ENCODE peak calls at places on chromosomes 5 and 9, in four cellular contexts. One of them, this sample, is unnamed.
A peak's percentile ranks its signal among the peaks of the same experiment; 100 is the strongest.

GRCh38 chr5:132458226-132458560 is 32.4 kb downstream of the IRF1 start:
- DNase-seq in WTC11: no peak
- DNase-seq in K562: no peak
- DNase-seq in GM12878: no peak
- DNase-seq in this sample: no peak

GRCh38 chr9:76717176-76717575 is 47.1 kb upstream of the PCA3 start:
- DNase-seq in K562: no peak
- DNase-seq in WTC11: no peak
- DNase-seq in GM12878: no peak
- DNase-seq in this sample: no peak

GRCh38 chr5:141858084-141858765 is 20.0 kb downstream of the PCDH1 start:
- DNase-seq in GM12878: no peak
- DNase-seq in WTC11: no peak
- DNase-seq in K562: no peak
- DNase-seq in this sample: no peak

GRCh38 chr5:14143843-14144585 is 872 bp downstream of the TRIO start:
- DNase-seq in WTC11: peak; percentile 42
- DNase-seq in K562: peak; percentile 24
- DNase-seq in GM12878: no peak
- DNase-seq in this sample: no peak

GRCh38 chr9:107060026-107060425 is 197.1 kb downstream of the ZNF462 start:
- DNase-seq in WTC11: no peak
- DNase-seq in K562: no peak
- DNase-seq in GM12878: no peak
- DNase-seq in this sample: no peak

GRCh38 chr5:120538644-120539043 is 74.5 kb downstream of the PRR16 start:
- DNase-seq in GM12878: no peak
- DNase-seq in WTC11: no peak
- DNase-seq in K562: no peak
- DNase-seq in this sample: no peak

GRCh38 chr5:27489701-27490100 is 451.3 kb upstream of the CDH9 start:
- DNase-seq in WTC11: no peak
- DNase-seq in K562: no peak
- DNase-seq in GM12878: no peak
- DNase-seq in this sample: no peak

GRCh38 chr9:95726756-95727155 is 148.7 kb upstream of the ERCC6L2 start:
- DNase-seq in GM12878: no peak
- DNase-seq in K562: peak; percentile 23
- DNase-seq in WTC11: no peak
- DNase-seq in this sample: peak; percentile 48

GRCh38 chr5:60495644-60496520 is 204.1 kb downstream of the DEPDC1B start:
- DNase-seq in K562: no peak
- DNase-seq in GM12878: no peak
- DNase-seq in WTC11: no peak
- DNase-seq in this sample: peak; percentile 90

GRCh38 chr9:71986860-71987259 is 73.6 kb downstream of the C9orf57 start:
- DNase-seq in K562: no peak
- DNase-seq in GM12878: no peak
- DNase-seq in WTC11: no peak
- DNase-seq in this sample: no peak

GRCh38 chr5:657570-657969 is 35.6 kb downstream of the TPPP start:
- DNase-seq in GM12878: no peak
- DNase-seq in K562: peak; percentile 87
- DNase-seq in WTC11: no peak
- DNase-seq in this sample: no peak

GRCh38 chr9:132241840-132242620 is 80.2 kb downstream of the NTNG2 start:
- DNase-seq in GM12878: no peak
- DNase-seq in WTC11: no peak
- DNase-seq in K562: peak; percentile 41
- DNase-seq in this sample: no peak

GRCh38 chr9:117046666-117047327 is 359.7 kb downstream of the TRIM32 start:
- DNase-seq in GM12878: peak; percentile 12
- DNase-seq in WTC11: no peak
- DNase-seq in K562: no peak
- DNase-seq in this sample: no peak

GRCh38 chr5:54275361-54275760 is 35.0 kb downstream of the ARL15 start:
- DNase-seq in GM12878: no peak
- DNase-seq in WTC11: no peak
- DNase-seq in K562: no peak
- DNase-seq in this sample: no peak

GRCh38 chr5:32612134-32612888 is 27.0 kb downstream of the SUB1 start:
- DNase-seq in K562: no peak
- DNase-seq in GM12878: no peak
- DNase-seq in WTC11: no peak
- DNase-seq in this sample: no peak

GRCh38 chr5:78961743-78962142 is 23.4 kb downstream of the ARSB start:
- DNase-seq in GM12878: no peak
- DNase-seq in WTC11: no peak
- DNase-seq in K562: no peak
- DNase-seq in this sample: no peak

GRCh38 chr5:176154821-176155220 is 83.4 kb upstream of the SIMC1 start:
- DNase-seq in WTC11: no peak
- DNase-seq in K562: no peak
- DNase-seq in GM12878: no peak
- DNase-seq in this sample: no peak

GRCh38 chr9:135332516-135332915 is 147.1 kb upstream of the PPP1R26 start:
- DNase-seq in WTC11: no peak
- DNase-seq in K562: no peak
- DNase-seq in GM12878: no peak
- DNase-seq in this sample: no peak

GRCh38 chr9:70197384-70198039 is 61.3 kb upstream of the SMC5 start:
- DNase-seq in WTC11: no peak
- DNase-seq in K562: no peak
- DNase-seq in GM12878: no peak
- DNase-seq in this sample: no peak

GRCh38 chr5:59218424-59219045 is 635.7 kb downstream of the RAB3C start:
- DNase-seq in GM12878: no peak
- DNase-seq in WTC11: no peak
- DNase-seq in K562: no peak
- DNase-seq in this sample: peak; percentile 8

GRCh38 chr9:89853931-89854330 is 249.1 kb downstream of the GADD45G start:
- DNase-seq in WTC11: no peak
- DNase-seq in GM12878: no peak
- DNase-seq in K562: no peak
- DNase-seq in this sample: no peak

GRCh38 chr5:175750476-175751080 is 92.7 kb downstream of the HRH2 start:
- DNase-seq in WTC11: no peak
- DNase-seq in GM12878: no peak
- DNase-seq in K562: no peak
- DNase-seq in this sample: no peak

GRCh38 chr5:93191426-93191825 is 389.6 kb downstream of the NR2F1-AS1 start:
- DNase-seq in GM12878: no peak
- DNase-seq in K562: no peak
- DNase-seq in WTC11: no peak
- DNase-seq in this sample: no peak

GRCh38 chr5:93192683-93193082 is 388.3 kb downstream of the NR2F1-AS1 start:
- DNase-seq in K562: no peak
- DNase-seq in GM12878: no peak
- DNase-seq in WTC11: no peak
- DNase-seq in this sample: no peak

GRCh38 chr5:93193756-93194155 is 387.3 kb downstream of the NR2F1-AS1 start:
- DNase-seq in K562: no peak
- DNase-seq in GM12878: no peak
- DNase-seq in WTC11: no peak
- DNase-seq in this sample: no peak

GRCh38 chr5:93191016-93191415 is 390.0 kb downstream of the NR2F1-AS1 start:
- DNase-seq in GM12878: no peak
- DNase-seq in WTC11: no peak
- DNase-seq in K562: no peak
- DNase-seq in this sample: no peak

GRCh38 chr5:93192107-93192506 is 388.9 kb downstream of the NR2F1-AS1 start:
- DNase-seq in WTC11: no peak
- DNase-seq in K562: no peak
- DNase-seq in GM12878: no peak
- DNase-seq in this sample: peak; percentile 71
- TF ChIP-seq TCF7 in WTC11: no peak
- TF ChIP-seq TCF7 in K562: no peak
- TF ChIP-seq TCF7 in GM12878: no peak
- TF ChIP-seq TCF7 in this sample: peak; percentile 70

DNA sequence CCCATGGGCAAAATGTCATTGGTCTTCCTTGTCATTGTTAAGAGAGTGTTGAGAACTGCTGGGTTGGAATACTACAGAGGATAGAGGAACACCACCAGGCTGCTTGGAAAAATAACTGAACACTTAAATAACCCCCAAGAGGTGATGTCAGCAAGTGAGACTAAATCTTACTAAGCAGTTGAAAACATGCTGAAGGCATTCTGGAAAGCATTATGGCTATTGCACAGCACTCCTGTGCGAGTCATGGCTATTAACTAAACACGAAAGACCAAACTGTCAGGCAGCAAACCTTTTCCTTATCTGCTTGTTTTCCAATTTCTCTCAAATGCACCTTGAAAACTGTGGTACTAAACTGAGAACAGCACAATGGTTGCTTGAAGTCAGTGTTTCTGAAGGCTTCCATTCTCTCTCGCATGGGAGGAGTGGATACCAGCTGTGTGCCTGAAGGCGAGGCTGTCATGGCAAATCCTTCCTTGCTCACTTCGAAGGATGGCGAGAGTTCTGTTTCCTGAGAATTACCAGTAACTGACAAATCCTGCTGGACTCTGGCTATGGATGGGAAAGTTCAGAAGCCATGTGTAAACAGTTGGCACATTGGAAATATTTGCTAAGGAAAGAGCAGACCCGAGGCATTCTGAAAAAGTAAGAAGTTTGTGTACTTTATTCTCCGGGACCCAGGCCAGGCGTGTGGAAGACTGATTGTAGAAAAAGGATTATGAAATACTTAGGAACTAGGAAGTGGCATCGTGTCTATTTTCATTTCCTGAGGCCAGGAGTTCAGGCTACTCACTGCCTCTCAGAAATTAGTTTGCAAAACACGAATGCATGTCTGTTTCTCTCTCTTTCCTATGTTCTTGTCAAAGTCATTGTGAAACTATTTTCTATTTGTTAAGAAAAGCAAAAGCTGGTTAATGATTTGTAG is 182.1 kb downstream of the DMRT2 start:
- DNase-seq in K562: no peak
- DNase-seq in WTC11: no peak
- DNase-seq in GM12878: no peak
- DNase-seq in this sample: peak; percentile 84
- TF ChIP-seq TCF7 in K562: no peak
- TF ChIP-seq TCF7 in WTC11: no peak
- TF ChIP-seq TCF7 in GM12878: no peak
- TF ChIP-seq TCF7 in this sample: no peak

DNA sequence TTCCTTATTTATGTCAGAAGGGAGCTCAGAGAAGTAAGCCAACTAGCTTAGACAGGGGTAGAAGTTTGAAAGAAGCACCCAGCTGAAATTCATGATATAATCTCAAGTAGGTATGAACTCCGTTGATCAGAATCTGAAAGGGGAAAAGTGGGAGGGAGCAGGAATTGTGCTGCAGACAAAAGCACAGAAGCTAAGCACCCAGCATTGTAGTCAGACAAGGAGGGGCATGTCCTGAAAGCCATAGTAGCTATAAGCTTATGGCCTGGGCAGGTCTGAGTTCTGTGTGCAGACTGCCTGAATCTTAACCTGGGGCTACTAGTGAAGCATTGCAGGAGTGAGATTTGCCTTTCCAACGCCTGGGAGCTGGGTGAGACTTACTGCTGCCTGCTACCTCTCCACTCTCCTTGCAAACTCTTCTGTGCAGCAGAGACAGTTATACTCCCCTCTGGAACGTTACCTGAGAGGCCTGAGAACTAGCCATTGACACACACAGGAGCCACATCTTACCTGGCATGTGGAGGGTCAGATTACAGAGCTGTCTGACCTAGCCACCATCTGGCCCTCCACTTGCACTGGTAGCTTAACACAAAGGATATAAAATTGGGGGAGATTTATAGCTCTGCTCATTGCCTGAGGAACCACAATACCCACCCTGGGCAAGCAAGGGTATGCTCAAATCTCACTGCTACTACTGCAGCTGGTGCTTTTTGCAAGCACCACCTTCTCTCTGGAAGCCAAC is 9.8 kb upstream of the CYLC2 start:
- DNase-seq in GM12878: no peak
- DNase-seq in K562: no peak
- DNase-seq in WTC11: no peak
- DNase-seq in this sample: no peak
- TF ChIP-seq TCF7 in GM12878: no peak
- TF ChIP-seq TCF7 in K562: no peak
- TF ChIP-seq TCF7 in WTC11: no peak
- TF ChIP-seq TCF7 in this sample: no peak

DNA sequence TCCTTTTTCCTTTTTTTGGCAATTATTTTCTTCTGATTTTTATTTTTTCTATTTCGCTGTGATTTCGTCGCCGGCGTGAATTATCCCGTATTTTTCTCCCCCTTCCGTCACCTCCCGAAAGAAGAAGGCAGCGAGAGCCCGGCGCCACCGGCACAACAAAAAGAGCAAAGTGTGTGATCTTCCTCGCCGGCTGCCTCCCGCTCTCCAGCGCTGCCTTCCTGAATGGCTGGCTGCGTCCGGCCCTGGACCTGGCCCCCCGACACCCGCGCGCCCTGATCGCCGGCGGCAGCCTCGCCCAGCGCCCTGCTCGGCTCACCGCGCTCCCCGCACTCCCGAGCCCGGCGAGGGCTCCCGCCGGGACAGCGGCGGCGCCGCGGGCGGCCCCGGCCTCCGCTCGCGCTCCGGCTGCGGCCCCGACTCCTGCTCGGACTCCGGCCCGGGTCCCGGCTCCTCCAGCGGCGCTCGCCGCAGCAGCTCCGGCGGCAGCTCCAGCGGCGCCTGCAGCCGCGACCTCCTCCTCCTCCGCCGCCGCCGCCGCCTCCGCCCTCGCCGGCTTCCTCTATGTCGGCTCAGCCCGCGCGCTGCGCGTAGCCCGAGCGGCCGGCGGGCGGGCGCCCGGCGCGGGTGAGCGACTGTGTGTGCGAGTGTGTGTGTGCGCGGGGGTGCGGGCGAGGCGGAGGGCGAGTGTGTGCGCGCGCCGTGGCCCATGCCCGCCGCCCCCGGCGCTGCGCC is 943 bp downstream of the NR2F1 start:
- DNase-seq in WTC11: peak; percentile 57
- DNase-seq in GM12878: no peak
- DNase-seq in K562: no peak
- DNase-seq in this sample: peak; percentile 32
- TF ChIP-seq TCF7 in WTC11: no peak
- TF ChIP-seq TCF7 in GM12878: no peak
- TF ChIP-seq TCF7 in K562: no peak
- TF ChIP-seq TCF7 in this sample: no peak

GRCh38 chr5:126269511-126269910 is 153.7 kb upstream of the GRAMD2B start:
- DNase-seq in K562: no peak
- DNase-seq in GM12878: no peak
- DNase-seq in WTC11: no peak
- DNase-seq in this sample: no peak
- TF ChIP-seq TCF7 in K562: no peak
- TF ChIP-seq TCF7 in GM12878: no peak
- TF ChIP-seq TCF7 in WTC11: no peak
- TF ChIP-seq TCF7 in this sample: no peak